ENCODE peak calls at places on chromosomes 11 and 22, in four cellular contexts. One of them, this sample, is unnamed.

GRCh38 chr11:28417601-28418323 is 309.6 kb downstream of the METTL15 start:
- DNase-seq in CD4-positive, alpha-beta memory T cell: no peak
- DNase-seq in GM23248: no peak
- DNase-seq in mammary epithelial cell: no peak
- DNase-seq in this sample: no peak

GRCh38 chr11:60810583-60810982 is 25.4 kb downstream of the MS4A10 start:
- DNase-seq in CD4-positive, alpha-beta memory T cell: no peak
- DNase-seq in GM23248: no peak
- DNase-seq in mammary epithelial cell: no peak
- DNase-seq in this sample: no peak

GRCh38 chr22:41094036-41094435 is 1.6 kb downstream of the EP300 start:
- DNase-seq in CD4-positive, alpha-beta memory T cell: no peak
- DNase-seq in GM23248: peak; percentile 65
- DNase-seq in mammary epithelial cell: peak; percentile 42
- DNase-seq in this sample: no peak

GRCh38 chr11:118251858-118252652 is at the start of gene MPZL3:
- DNase-seq in CD4-positive, alpha-beta memory T cell: peak; percentile 93
- DNase-seq in GM23248: peak; percentile 59
- DNase-seq in mammary epithelial cell: peak; percentile 98
- DNase-seq in this sample: peak; percentile 89

GRCh38 chr11:102592634-102593581 is 32.2 kb downstream of the MMP20 start:
- DNase-seq in CD4-positive, alpha-beta memory T cell: no peak
- DNase-seq in GM23248: peak; percentile 50
- DNase-seq in mammary epithelial cell: peak; percentile 35
- DNase-seq in this sample: no peak

GRCh38 chr11:44788536-44789227 is 61.9 kb downstream of the TSPAN18 start:
- DNase-seq in CD4-positive, alpha-beta memory T cell: no peak
- DNase-seq in GM23248: no peak
- DNase-seq in mammary epithelial cell: no peak
- DNase-seq in this sample: no peak

GRCh38 chr22:50200333-50201190 is at the start of gene SELENOO:
- DNase-seq in CD4-positive, alpha-beta memory T cell: peak; percentile 88
- DNase-seq in GM23248: peak; percentile 95
- DNase-seq in mammary epithelial cell: peak; percentile 85
- DNase-seq in this sample: peak; percentile 88

GRCh38 chr22:17303840-17304779 is 65.2 kb upstream of the CECR2 start:
- DNase-seq in CD4-positive, alpha-beta memory T cell: peak; percentile 72
- DNase-seq in GM23248: no peak
- DNase-seq in mammary epithelial cell: no peak
- DNase-seq in this sample: peak; percentile 38

GRCh38 chr11:91136631-91137030 is 913.8 kb upstream of the CHORDC1 start:
- DNase-seq in CD4-positive, alpha-beta memory T cell: no peak
- DNase-seq in GM23248: no peak
- DNase-seq in mammary epithelial cell: no peak
- DNase-seq in this sample: no peak

GRCh38 chr11:71272161-71272560 is 19.8 kb upstream of the SHANK2 start:
- DNase-seq in CD4-positive, alpha-beta memory T cell: no peak
- DNase-seq in GM23248: no peak
- DNase-seq in mammary epithelial cell: no peak
- DNase-seq in this sample: no peak

GRCh38 chr22:30562391-30562790 is 12.1 kb downstream of the GAL3ST1 start:
- DNase-seq in CD4-positive, alpha-beta memory T cell: no peak
- DNase-seq in GM23248: no peak
- DNase-seq in mammary epithelial cell: peak; percentile 29
- DNase-seq in this sample: no peak

GRCh38 chr22:45196926-45197605 is 33.3 kb downstream of the NUP50 start:
- DNase-seq in CD4-positive, alpha-beta memory T cell: no peak
- DNase-seq in GM23248: no peak
- DNase-seq in mammary epithelial cell: no peak
- DNase-seq in this sample: no peak

GRCh38 chr11:4577761-4578160 is 3.8 kb upstream of the OR52I2 start:
- DNase-seq in CD4-positive, alpha-beta memory T cell: no peak
- DNase-seq in GM23248: no peak
- DNase-seq in mammary epithelial cell: no peak
- DNase-seq in this sample: no peak

GRCh38 chr11:92480519-92480918 is 255.9 kb downstream of the FAT3 start:
- DNase-seq in CD4-positive, alpha-beta memory T cell: no peak
- DNase-seq in GM23248: peak; percentile 26
- DNase-seq in mammary epithelial cell: no peak
- DNase-seq in this sample: no peak

DNA sequence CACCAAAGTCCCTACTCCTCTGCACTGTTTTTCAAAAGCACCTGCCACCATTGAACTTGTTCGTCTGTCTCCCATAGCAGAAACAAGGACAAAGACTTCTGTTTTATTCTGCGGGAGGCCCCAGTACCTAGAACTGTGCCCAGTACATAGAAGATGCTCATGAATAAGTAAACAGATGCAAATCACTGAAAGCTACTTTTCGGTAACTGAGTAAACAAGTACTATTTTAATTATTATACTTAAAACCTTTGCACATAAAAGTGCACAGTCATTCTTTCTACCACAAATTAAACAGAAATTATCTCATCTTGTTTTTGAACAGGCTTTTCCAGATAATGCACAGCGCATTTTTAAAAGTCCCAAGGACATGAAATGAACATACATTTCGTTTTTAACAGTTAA is 3.8 kb downstream of the NAP1L4 start:
- DNase-seq in CD4-positive, alpha-beta memory T cell: no peak
- DNase-seq in GM23248: no peak
- DNase-seq in mammary epithelial cell: no peak
- DNase-seq in this sample: peak; percentile 57
- H3K4me3 ChIP-seq in CD4-positive, alpha-beta memory T cell: peak overlapping the region; percentile 90
- H3K4me3 ChIP-seq in GM23248: peak overlapping the region; percentile 83
- H3K4me3 ChIP-seq in mammary epithelial cell: peak overlapping the region; percentile 80
- H3K4me3 ChIP-seq in this sample: peak overlapping the region; percentile 97

DNA sequence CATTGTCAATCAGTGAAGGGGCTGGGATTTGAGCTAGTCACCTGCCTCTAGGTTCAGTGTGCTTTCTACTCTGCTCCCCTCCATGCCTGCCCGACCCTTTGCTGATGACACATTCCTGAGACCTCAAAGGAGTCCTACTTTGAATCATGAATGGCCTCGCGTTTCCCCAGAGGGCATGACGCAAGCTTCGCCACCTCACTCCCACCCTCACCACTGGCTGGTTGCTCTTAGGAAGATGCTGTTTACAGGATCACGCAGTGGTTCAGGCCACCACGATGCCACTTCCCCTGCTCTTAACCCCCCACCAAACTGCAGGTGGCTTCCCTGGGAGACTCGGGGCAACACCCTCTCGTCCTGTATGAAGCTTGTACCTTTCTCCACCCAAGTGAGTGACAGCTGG is 62.9 kb upstream of the B3GAT1 start:
- DNase-seq in CD4-positive, alpha-beta memory T cell: no peak
- DNase-seq in GM23248: no peak
- DNase-seq in mammary epithelial cell: no peak
- DNase-seq in this sample: no peak
- H3K27me3 ChIP-seq in CD4-positive, alpha-beta memory T cell: peaks cover 4% of the 10 kb centered on the region
- H3K27me3 ChIP-seq in GM23248: no peaks in the 10 kb centered on the region
- H3K27me3 ChIP-seq in mammary epithelial cell: no peaks in the 10 kb centered on the region
- H3K27me3 ChIP-seq in this sample: no peaks in the 10 kb centered on the region

DNA sequence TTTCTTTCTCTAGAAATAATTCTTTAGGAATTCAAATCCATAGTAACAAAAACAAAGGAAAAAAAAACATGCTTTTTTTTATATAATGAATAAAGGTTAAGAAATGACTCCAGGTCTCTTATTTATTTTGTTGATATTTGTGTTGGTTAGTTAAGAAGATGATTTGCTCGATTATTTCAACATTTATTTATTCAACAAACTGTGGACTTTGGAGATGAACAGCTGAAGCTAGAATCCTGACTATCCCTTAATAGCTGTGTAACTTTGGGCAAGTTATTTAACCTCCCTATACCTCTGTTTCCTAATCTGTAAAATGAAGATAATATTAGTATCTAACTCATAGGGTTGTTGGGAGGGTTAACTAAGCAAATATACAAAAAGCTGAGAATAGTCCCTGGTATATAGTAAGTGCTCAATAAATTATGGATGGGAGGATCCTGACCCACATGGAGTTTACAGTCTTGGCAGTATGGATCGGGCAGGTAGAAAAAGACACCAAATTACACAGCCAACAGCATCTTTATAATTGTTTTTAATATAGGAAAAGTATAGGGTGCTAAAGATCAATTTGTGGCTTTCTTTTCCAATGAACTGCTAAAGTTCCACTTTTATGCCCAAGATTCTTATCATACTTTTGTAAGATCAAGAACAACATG is 1.4 kb upstream of the CAT start:
- DNase-seq in CD4-positive, alpha-beta memory T cell: no peak
- DNase-seq in GM23248: no peak
- DNase-seq in mammary epithelial cell: no peak
- DNase-seq in this sample: no peak
- H3K4me3 ChIP-seq in CD4-positive, alpha-beta memory T cell: no peak overlapping the region
- H3K4me3 ChIP-seq in GM23248: peak overlapping the region; percentile 81
- H3K4me3 ChIP-seq in mammary epithelial cell: no peak overlapping the region
- H3K4me3 ChIP-seq in this sample: peak overlapping the region; percentile 79

DNA sequence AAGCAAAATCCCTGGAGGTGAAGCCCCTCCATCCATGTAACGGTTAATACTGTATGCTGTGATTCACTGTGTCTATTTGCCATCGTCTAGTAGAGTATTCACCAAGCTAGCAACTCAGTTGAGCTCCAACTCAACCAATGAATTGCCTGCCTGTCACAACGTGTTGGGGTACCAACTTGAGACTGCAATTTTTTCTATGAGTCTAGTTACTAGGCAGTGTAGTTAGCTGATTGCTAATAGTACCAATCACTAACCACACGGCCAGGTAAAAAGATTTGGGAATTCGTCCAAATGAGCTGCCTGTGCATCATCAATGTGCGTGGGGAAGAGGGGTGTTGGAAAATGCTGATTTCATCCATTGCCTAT is 1.0 kb upstream of the BTG4 start:
- DNase-seq in CD4-positive, alpha-beta memory T cell: no peak
- DNase-seq in GM23248: no peak
- DNase-seq in mammary epithelial cell: peak; percentile 90
- DNase-seq in this sample: no peak
- H3K27me3 ChIP-seq in CD4-positive, alpha-beta memory T cell: peaks cover 21% of the 10 kb centered on the region
- H3K27me3 ChIP-seq in GM23248: no peaks in the 10 kb centered on the region
- H3K27me3 ChIP-seq in mammary epithelial cell: no peaks in the 10 kb centered on the region
- H3K27me3 ChIP-seq in this sample: peaks cover 26% of the 10 kb centered on the region

GRCh38 chr11:7254731-7255291 is 3.1 kb downstream of the SYT9 start:
- DNase-seq in CD4-positive, alpha-beta memory T cell: no peak
- DNase-seq in GM23248: no peak
- DNase-seq in mammary epithelial cell: no peak
- DNase-seq in this sample: no peak

GRCh38 chr11:7251836-7252682 is at the start of gene SYT9:
- DNase-seq in CD4-positive, alpha-beta memory T cell: no peak
- DNase-seq in GM23248: peak; percentile 46
- DNase-seq in mammary epithelial cell: peak; percentile 43
- DNase-seq in this sample: no peak

GRCh38 chr11:7251487-7251835 is 243 bp upstream of the SYT9 start:
- DNase-seq in CD4-positive, alpha-beta memory T cell: no peak
- DNase-seq in GM23248: no peak
- DNase-seq in mammary epithelial cell: no peak
- DNase-seq in this sample: no peak

GRCh38 chr11:7250166-7250565 is 1.5 kb upstream of the SYT9 start:
- DNase-seq in CD4-positive, alpha-beta memory T cell: no peak
- DNase-seq in GM23248: no peak
- DNase-seq in mammary epithelial cell: no peak
- DNase-seq in this sample: no peak

GRCh38 chr11:7252683-7253213 is 1.0 kb downstream of the SYT9 start:
- DNase-seq in CD4-positive, alpha-beta memory T cell: no peak
- DNase-seq in GM23248: no peak
- DNase-seq in mammary epithelial cell: no peak
- DNase-seq in this sample: no peak
- H3K4me3 ChIP-seq in CD4-positive, alpha-beta memory T cell: no peak overlapping the region
- H3K4me3 ChIP-seq in GM23248: no peak overlapping the region
- H3K4me3 ChIP-seq in mammary epithelial cell: peak overlapping the region; percentile 1
- H3K4me3 ChIP-seq in this sample: no peak overlapping the region

This sample was measured in CD4-positive, CD25-positive, alpha-beta regulatory T cell.